ENCODE peak calls at places on chromosomes 1 and 21, in nine cellular contexts. B, H, J, R, C, F, Y, L and X are unnamed samples.
A peak's percentile ranks its signal among the peaks of the same experiment; 100 is the strongest.

GRCh38 chr1:84488107-84488506 is 9.0 kb downstream of the RPF1 start:
- DNase-seq in J (no peak), L (no peak), B (no peak), H (no peak), C (no peak), Y (no peak), F (no peak), R (no peak), X (no peak)

GRCh38 chr1:58515794-58516401 is 30.6 kb downstream of the OMA1 start:
- DNase-seq in C (no peak), F (no peak), Y (peak; percentile 44), H (no peak), L (peak; percentile 88), B (peak; percentile 38), R (peak; percentile 20), J (peak; percentile 91), X (no peak)

GRCh38 chr1:181396171-181396670 is 87.1 kb upstream of the CACNA1E start:
- DNase-seq in R (no peak), H (no peak), Y (no peak), J (no peak), C (no peak), B (peak; percentile 79), F (no peak), L (no peak), X (no peak)

GRCh38 chr1:66954208-66954607 is 29.4 kb downstream of the MIER1 start:
- DNase-seq in J (no peak), H (no peak), C (no peak), F (no peak), Y (peak; percentile 17), B (no peak), R (no peak), L (no peak), X (no peak)

GRCh38 chr1:998905-999796 is 746 bp downstream of the HES4 start:
- DNase-seq in H (peak; percentile 83), R (peak; percentile 45), Y (no peak), F (no peak), J (peak; percentile 57), B (peak; percentile 46), L (peak; percentile 25), C (no peak), X (peak; percentile 31)

GRCh38 chr1:206776239-206776638 is 3.9 kb upstream of the IL10 start:
- DNase-seq in R (no peak), L (no peak), C (no peak), B (no peak), H (no peak), Y (no peak), J (peak; percentile 9), F (no peak), X (no peak)

GRCh38 chr1:182806015-182806678 is 16.6 kb downstream of the NPL start:
- DNase-seq in B (no peak), C (no peak), F (no peak), L (no peak), R (no peak), H (no peak), Y (no peak), J (no peak), X (no peak)

GRCh38 chr1:20469406-20470076 is 16.5 kb downstream of the CAMK2N1 start:
- DNase-seq in J (peak; percentile 19), C (no peak), B (no peak), H (no peak), F (no peak), Y (no peak), R (no peak), L (no peak), X (no peak)

GRCh38 chr1:220787069-220787614 is 429 bp downstream of the MTARC1 start:
- DNase-seq in H (peak; percentile 85), Y (no peak), J (no peak), F (no peak), B (no peak), R (no peak), L (no peak), C (no peak), X (no peak)

GRCh38 chr21:45414396-45415187 is 9.6 kb downstream of the COL18A1 start:
- DNase-seq in J (no peak), B (no peak), H (peak; percentile 49), Y (no peak), C (no peak), R (peak; percentile 14), F (no peak), L (no peak), X (no peak)

GRCh38 chr1:113538225-113538624 is 147.9 kb downstream of the MAGI3 start:
- DNase-seq in C (no peak), R (no peak), H (no peak), Y (no peak), F (no peak), J (no peak), L (peak; percentile 76), B (no peak), X (no peak)

GRCh38 chr1:220271706-220272046 is 577 bp downstream of the RAB3GAP2 start:
- DNase-seq in Y (peak; percentile 12), H (no peak), F (no peak), L (peak; percentile 41), B (no peak), C (no peak), J (no peak), R (no peak), X (no peak)

GRCh38 chr1:86150553-86151055 is 6.0 kb downstream of the COL24A1 start:
- DNase-seq in H (no peak), J (peak; percentile 52), R (no peak), L (peak; percentile 25), F (no peak), C (no peak), B (no peak), Y (no peak), X (no peak)

GRCh38 chr1:4694492-4694891 is 40.1 kb downstream of the AJAP1 start:
- DNase-seq in J (no peak), B (no peak), L (no peak), C (no peak), H (no peak), Y (no peak), R (no peak), F (no peak), X (no peak)

GRCh38 chr1:4697801-4698200 is 43.4 kb downstream of the AJAP1 start:
- DNase-seq in H (no peak), Y (no peak), L (no peak), B (no peak), C (no peak), F (no peak), R (no peak), J (no peak), X (no peak)

GRCh38 chr1:4695241-4695640 is 40.8 kb downstream of the AJAP1 start:
- DNase-seq in R (no peak), J (no peak), H (no peak), F (no peak), C (no peak), Y (no peak), L (no peak), B (no peak), X (no peak)

GRCh38 chr1:4696753-4697152 is 42.3 kb downstream of the AJAP1 start:
- DNase-seq in B (no peak), F (no peak), H (no peak), L (no peak), Y (no peak), R (no peak), C (no peak), J (no peak), X (no peak)

GRCh38 chr1:4696161-4696745 is 41.8 kb downstream of the AJAP1 start:
- DNase-seq in Y (no peak), F (no peak), R (no peak), C (no peak), L (no peak), H (no peak), B (no peak), J (no peak), X (no peak)
- TF ChIP-seq CTCF in Y (no peak), F (no peak), R (no peak), C (no peak), L (no peak), H (no peak), B (no peak), J (no peak), X (no peak)

GRCh38 chr1:160078392-160079195 is 2.7 kb upstream of the KCNJ9 start:
- DNase-seq in R (no peak), C (peak; percentile 43), L (peak; percentile 23), B (peak; percentile 86), H (no peak), J (peak; percentile 18), F (peak; percentile 72), Y (peak; percentile 77), X (no peak)
- TF ChIP-seq CTCF in R (peak; percentile 38), C (peak; percentile 74), L (peak; percentile 88), B (peak; percentile 87), H (peak; percentile 26), J (peak; percentile 75), F (peak; percentile 84), Y (peak; percentile 89), X (peak; percentile 51)

GRCh38 chr1:248622491-248623106 is 12.3 kb downstream of the OR2T11 start:
- DNase-seq in H (no peak), R (no peak), C (no peak), J (peak; percentile 0), L (peak; percentile 22), F (no peak), Y (peak; percentile 60), B (no peak), X (no peak)
- TF ChIP-seq CTCF in H (peak; percentile 54), R (peak; percentile 18), C (peak; percentile 23), J (peak; percentile 6), L (peak; percentile 37), F (peak; percentile 53), Y (peak; percentile 60), B (peak; percentile 70), X (peak; percentile 15)

GRCh38 chr1:196655494-196655893 is 3.7 kb downstream of the CFH start:
- DNase-seq in H (no peak), B (no peak), F (no peak), R (no peak), J (no peak), L (no peak), Y (no peak), C (no peak), X (no peak)

GRCh38 chr1:196661345-196661744 is 9.5 kb downstream of the CFH start:
- DNase-seq in J (no peak), L (no peak), H (no peak), F (no peak), Y (no peak), B (no peak), C (no peak), R (no peak), X (no peak)

GRCh38 chr1:196660272-196660671 is 8.4 kb downstream of the CFH start:
- DNase-seq in H (no peak), Y (no peak), R (no peak), L (no peak), J (no peak), C (no peak), F (no peak), B (no peak), X (no peak)

GRCh38 chr1:196659471-196659870 is 7.6 kb downstream of the CFH start:
- DNase-seq in B (no peak), L (no peak), Y (no peak), R (no peak), H (no peak), F (no peak), C (no peak), J (no peak), X (no peak)

GRCh38 chr1:196660912-196661311 is 9.1 kb downstream of the CFH start:
- DNase-seq in J (peak; percentile 60), B (no peak), R (no peak), Y (peak; percentile 21), F (no peak), H (no peak), C (no peak), L (peak; percentile 41), X (no peak)
- TF ChIP-seq CTCF in J (peak; percentile 30), B (peak; percentile 81), R (peak; percentile 49), Y (peak; percentile 49), F (peak; percentile 76), H (no peak), C (peak; percentile 61), L (peak; percentile 35), X (peak; percentile 71)